ENCODE peak calls at places on chromosomes 16 and 17, in eight cellular contexts. One of them, this sample, is unnamed.
A peak's percentile ranks its signal among the peaks of the same experiment; 100 is the strongest.

GRCh38 chr16:9787717-9788116 is 394.5 kb downstream of the GRIN2A start:
- DNase-seq in AG04450: no peak
- DNase-seq in HCT116: no peak
- DNase-seq in BE2C: peak; percentile 21
- DNase-seq in progenitor cell of endocrine pancreas: no peak
- DNase-seq in CD8-positive, alpha-beta T cell: no peak
- DNase-seq in left ventricle myocardium inferior: no peak
- DNase-seq in GM10248: no peak
- DNase-seq in this sample: no peak

GRCh38 chr16:66948034-66948821 is 12.8 kb upstream of the CES3 start:
- DNase-seq in AG04450: no peak
- DNase-seq in HCT116: no peak
- DNase-seq in BE2C: no peak
- DNase-seq in progenitor cell of endocrine pancreas: no peak
- DNase-seq in CD8-positive, alpha-beta T cell: no peak
- DNase-seq in left ventricle myocardium inferior: no peak
- DNase-seq in GM10248: no peak
- DNase-seq in this sample: no peak

GRCh38 chr17:42992872-42993271 is 5.3 kb upstream of the RPL27 start:
- DNase-seq in AG04450: no peak
- DNase-seq in HCT116: no peak
- DNase-seq in BE2C: no peak
- DNase-seq in progenitor cell of endocrine pancreas: no peak
- DNase-seq in CD8-positive, alpha-beta T cell: no peak
- DNase-seq in left ventricle myocardium inferior: no peak
- DNase-seq in GM10248: no peak
- DNase-seq in this sample: no peak

GRCh38 chr17:40791808-40792436 is 7.8 kb downstream of the KRT28 start:
- DNase-seq in AG04450: peak; percentile 11
- DNase-seq in HCT116: peak; percentile 41
- DNase-seq in BE2C: no peak
- DNase-seq in progenitor cell of endocrine pancreas: no peak
- DNase-seq in CD8-positive, alpha-beta T cell: no peak
- DNase-seq in left ventricle myocardium inferior: no peak
- DNase-seq in GM10248: no peak
- DNase-seq in this sample: no peak

GRCh38 chr17:77677210-77677609 is 281.3 kb upstream of the TNRC6C start:
- DNase-seq in AG04450: no peak
- DNase-seq in HCT116: no peak
- DNase-seq in BE2C: no peak
- DNase-seq in progenitor cell of endocrine pancreas: no peak
- DNase-seq in CD8-positive, alpha-beta T cell: no peak
- DNase-seq in left ventricle myocardium inferior: peak; percentile 43
- DNase-seq in GM10248: no peak
- DNase-seq in this sample: no peak

GRCh38 chr16:28821874-28822519 is 802 bp upstream of the ATXN2L start:
- DNase-seq in AG04450: no peak
- DNase-seq in HCT116: no peak
- DNase-seq in BE2C: no peak
- DNase-seq in progenitor cell of endocrine pancreas: no peak
- DNase-seq in CD8-positive, alpha-beta T cell: no peak
- DNase-seq in left ventricle myocardium inferior: no peak
- DNase-seq in GM10248: no peak
- DNase-seq in this sample: no peak

GRCh38 chr17:7191069-7191468 is 11.9 kb upstream of the ASGR1 start:
- DNase-seq in AG04450: no peak
- DNase-seq in HCT116: no peak
- DNase-seq in BE2C: no peak
- DNase-seq in progenitor cell of endocrine pancreas: no peak
- DNase-seq in CD8-positive, alpha-beta T cell: no peak
- DNase-seq in left ventricle myocardium inferior: no peak
- DNase-seq in GM10248: no peak
- DNase-seq in this sample: no peak

GRCh38 chr17:10702574-10702973 is 5.2 kb downstream of the ADPRM start:
- DNase-seq in AG04450: no peak
- DNase-seq in HCT116: no peak
- DNase-seq in BE2C: no peak
- DNase-seq in progenitor cell of endocrine pancreas: no peak
- DNase-seq in CD8-positive, alpha-beta T cell: no peak
- DNase-seq in left ventricle myocardium inferior: no peak
- DNase-seq in GM10248: no peak
- DNase-seq in this sample: no peak

GRCh38 chr17:3794890-3795757 is 5.9 kb downstream of the ITGAE start:
- DNase-seq in AG04450: no peak
- DNase-seq in HCT116: no peak
- DNase-seq in BE2C: no peak
- DNase-seq in progenitor cell of endocrine pancreas: no peak
- DNase-seq in CD8-positive, alpha-beta T cell: peak; percentile 75
- DNase-seq in left ventricle myocardium inferior: no peak
- DNase-seq in GM10248: no peak
- DNase-seq in this sample: no peak

GRCh38 chr16:79651363-79651762 is 50.8 kb upstream of the MAF start:
- DNase-seq in AG04450: no peak
- DNase-seq in HCT116: no peak
- DNase-seq in BE2C: no peak
- DNase-seq in progenitor cell of endocrine pancreas: no peak
- DNase-seq in CD8-positive, alpha-beta T cell: no peak
- DNase-seq in left ventricle myocardium inferior: peak; percentile 28
- DNase-seq in GM10248: no peak
- DNase-seq in this sample: no peak

GRCh38 chr17:61869138-61869537 is 5.8 kb upstream of the BRIP1 start:
- DNase-seq in AG04450: no peak
- DNase-seq in HCT116: no peak
- DNase-seq in BE2C: no peak
- DNase-seq in progenitor cell of endocrine pancreas: no peak
- DNase-seq in CD8-positive, alpha-beta T cell: no peak
- DNase-seq in left ventricle myocardium inferior: no peak
- DNase-seq in GM10248: no peak
- DNase-seq in this sample: no peak

GRCh38 chr16:84913315-84913714 is 93.5 kb downstream of the CRISPLD2 start:
- DNase-seq in AG04450: no peak
- DNase-seq in HCT116: no peak
- DNase-seq in BE2C: peak; percentile 77
- DNase-seq in progenitor cell of endocrine pancreas: no peak
- DNase-seq in CD8-positive, alpha-beta T cell: no peak
- DNase-seq in left ventricle myocardium inferior: peak; percentile 56
- DNase-seq in GM10248: no peak
- DNase-seq in this sample: no peak

GRCh38 chr17:76997981-76998531 is 129.9 kb downstream of the MGAT5B start:
- DNase-seq in AG04450: no peak
- DNase-seq in HCT116: no peak
- DNase-seq in BE2C: no peak
- DNase-seq in progenitor cell of endocrine pancreas: no peak
- DNase-seq in CD8-positive, alpha-beta T cell: peak; percentile 55
- DNase-seq in left ventricle myocardium inferior: no peak
- DNase-seq in GM10248: peak; percentile 69
- DNase-seq in this sample: no peak

DNA sequence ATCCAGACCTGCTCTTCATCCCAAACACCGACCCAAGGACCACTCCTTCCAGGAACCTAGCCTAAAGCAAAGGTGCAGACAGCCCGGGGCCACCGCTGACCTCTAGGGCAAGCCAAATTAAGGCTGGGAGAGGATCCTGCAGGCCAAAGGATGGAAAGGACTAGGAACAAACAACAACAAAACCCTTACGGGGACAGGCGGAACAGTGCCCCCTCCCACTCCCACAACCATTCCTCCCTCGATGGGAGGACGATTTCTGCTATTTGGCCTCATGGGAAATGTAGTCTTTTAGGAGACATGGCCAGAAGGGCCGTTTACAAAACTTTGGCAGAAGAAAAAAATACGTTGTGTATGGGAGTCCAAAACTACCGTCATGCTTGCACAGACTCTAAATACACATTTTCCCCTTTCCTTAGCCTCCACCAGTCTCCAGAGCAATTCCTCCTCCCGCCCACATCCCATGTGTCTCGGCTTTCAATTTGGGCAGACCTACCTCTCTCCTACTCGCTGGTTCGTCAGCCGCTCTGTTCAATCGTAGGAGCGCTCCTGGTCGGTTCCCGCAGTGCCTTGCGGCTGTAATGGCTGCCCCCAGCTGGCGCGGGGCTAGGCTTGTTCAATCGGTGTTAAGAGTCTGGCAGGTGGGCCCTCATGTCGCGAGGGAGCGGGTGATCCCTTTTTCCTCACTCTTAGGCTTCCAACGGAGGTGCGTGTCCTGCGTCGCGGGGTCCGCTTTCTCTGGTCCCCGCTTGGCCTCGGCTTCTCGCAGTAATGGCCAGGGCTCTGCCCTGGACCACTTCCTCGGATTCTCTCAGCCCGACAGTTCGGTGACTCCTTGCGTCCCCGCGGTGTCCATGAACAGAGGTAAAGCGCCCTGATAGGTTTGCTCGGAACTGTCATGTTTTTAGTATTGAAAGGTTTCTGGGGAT is at the start of gene ERAL1:
- DNase-seq in AG04450: peak; percentile 75
- DNase-seq in HCT116: peak; percentile 64
- DNase-seq in BE2C: peak; percentile 77
- DNase-seq in progenitor cell of endocrine pancreas: peak; percentile 62
- DNase-seq in CD8-positive, alpha-beta T cell: peak; percentile 80
- DNase-seq in left ventricle myocardium inferior: peak; percentile 79
- DNase-seq in GM10248: peak; percentile 90
- DNase-seq in this sample: peak; percentile 92
- TF ChIP-seq CTCF in AG04450: peak; percentile 18
- TF ChIP-seq CTCF in HCT116: no peak
- TF ChIP-seq CTCF in BE2C: no peak
- TF ChIP-seq CTCF in progenitor cell of endocrine pancreas: peak; percentile 6
- TF ChIP-seq CTCF in CD8-positive, alpha-beta T cell: no peak
- TF ChIP-seq CTCF in left ventricle myocardium inferior: no peak
- TF ChIP-seq CTCF in GM10248: no peak
- TF ChIP-seq CTCF in this sample: no peak

GRCh38 chr16:30979170-30980067 is 5.6 kb upstream of the HSD3B7 start:
- DNase-seq in AG04450: no peak
- DNase-seq in HCT116: no peak
- DNase-seq in BE2C: no peak
- DNase-seq in progenitor cell of endocrine pancreas: no peak
- DNase-seq in CD8-positive, alpha-beta T cell: no peak
- DNase-seq in left ventricle myocardium inferior: no peak
- DNase-seq in GM10248: no peak
- DNase-seq in this sample: no peak

GRCh38 chr16:30980434-30980833 is 4.6 kb upstream of the HSD3B7 start:
- DNase-seq in AG04450: no peak
- DNase-seq in HCT116: no peak
- DNase-seq in BE2C: no peak
- DNase-seq in progenitor cell of endocrine pancreas: no peak
- DNase-seq in CD8-positive, alpha-beta T cell: no peak
- DNase-seq in left ventricle myocardium inferior: no peak
- DNase-seq in GM10248: no peak
- DNase-seq in this sample: no peak

GRCh38 chr16:30980068-30980371 is 5.0 kb upstream of the HSD3B7 start:
- DNase-seq in AG04450: no peak
- DNase-seq in HCT116: no peak
- DNase-seq in BE2C: no peak
- DNase-seq in progenitor cell of endocrine pancreas: no peak
- DNase-seq in CD8-positive, alpha-beta T cell: no peak
- DNase-seq in left ventricle myocardium inferior: no peak
- DNase-seq in GM10248: no peak
- DNase-seq in this sample: no peak

GRCh38 chr16:30976486-30976885 is 8.5 kb upstream of the HSD3B7 start:
- DNase-seq in AG04450: no peak
- DNase-seq in HCT116: no peak
- DNase-seq in BE2C: no peak
- DNase-seq in progenitor cell of endocrine pancreas: no peak
- DNase-seq in CD8-positive, alpha-beta T cell: no peak
- DNase-seq in left ventricle myocardium inferior: no peak
- DNase-seq in GM10248: no peak
- DNase-seq in this sample: no peak

GRCh38 chr16:30977502-30977901 is 7.5 kb upstream of the HSD3B7 start:
- DNase-seq in AG04450: no peak
- DNase-seq in HCT116: no peak
- DNase-seq in BE2C: peak; percentile 47
- DNase-seq in progenitor cell of endocrine pancreas: no peak
- DNase-seq in CD8-positive, alpha-beta T cell: no peak
- DNase-seq in left ventricle myocardium inferior: no peak
- DNase-seq in GM10248: no peak
- DNase-seq in this sample: no peak
- TF ChIP-seq CTCF in AG04450: peak; percentile 30
- TF ChIP-seq CTCF in HCT116: peak; percentile 59
- TF ChIP-seq CTCF in BE2C: peak; percentile 53
- TF ChIP-seq CTCF in progenitor cell of endocrine pancreas: peak; percentile 28
- TF ChIP-seq CTCF in CD8-positive, alpha-beta T cell: no peak
- TF ChIP-seq CTCF in left ventricle myocardium inferior: no peak
- TF ChIP-seq CTCF in GM10248: peak; percentile 9
- TF ChIP-seq CTCF in this sample: peak; percentile 41

DNA sequence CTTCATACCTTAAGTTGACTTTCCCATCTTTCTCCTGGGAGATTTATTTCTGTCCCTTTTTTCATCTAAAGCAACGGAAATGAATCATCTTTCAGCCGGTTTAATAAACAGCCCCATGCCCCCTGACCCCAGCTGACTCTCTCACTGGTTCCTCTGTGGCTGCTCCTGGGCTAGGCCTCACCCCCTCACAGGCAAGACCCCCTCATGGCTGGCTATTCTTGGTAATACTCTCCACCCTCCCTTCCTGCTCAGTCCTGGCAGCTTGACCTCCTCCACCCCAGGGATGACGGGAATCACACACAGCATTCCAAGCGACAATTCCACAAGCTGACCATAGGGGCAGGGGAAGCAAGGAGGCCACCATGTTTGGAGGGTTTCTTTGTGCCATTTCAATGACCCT is 1.5 kb upstream of the ADAP2 start:
- DNase-seq in AG04450: peak; percentile 3
- DNase-seq in HCT116: no peak
- DNase-seq in BE2C: no peak
- DNase-seq in progenitor cell of endocrine pancreas: no peak
- DNase-seq in CD8-positive, alpha-beta T cell: no peak
- DNase-seq in left ventricle myocardium inferior: peak; percentile 26
- DNase-seq in GM10248: no peak
- DNase-seq in this sample: no peak
- TF ChIP-seq CTCF in AG04450: peak; percentile 22
- TF ChIP-seq CTCF in HCT116: peak; percentile 27
- TF ChIP-seq CTCF in BE2C: no peak
- TF ChIP-seq CTCF in progenitor cell of endocrine pancreas: peak; percentile 32
- TF ChIP-seq CTCF in CD8-positive, alpha-beta T cell: no peak
- TF ChIP-seq CTCF in left ventricle myocardium inferior: no peak
- TF ChIP-seq CTCF in GM10248: no peak
- TF ChIP-seq CTCF in this sample: no peak

GRCh38 chr17:68511671-68512246 is 471 bp upstream of the PRKAR1A start:
- DNase-seq in AG04450: peak; percentile 33
- DNase-seq in HCT116: peak; percentile 80
- DNase-seq in BE2C: peak; percentile 88
- DNase-seq in progenitor cell of endocrine pancreas: peak; percentile 62
- DNase-seq in CD8-positive, alpha-beta T cell: peak; percentile 79
- DNase-seq in left ventricle myocardium inferior: peak; percentile 85
- DNase-seq in GM10248: peak; percentile 80
- DNase-seq in this sample: peak; percentile 93

GRCh38 chr17:68511254-68511670 is 968 bp upstream of the PRKAR1A start:
- DNase-seq in AG04450: no peak
- DNase-seq in HCT116: no peak
- DNase-seq in BE2C: no peak
- DNase-seq in progenitor cell of endocrine pancreas: no peak
- DNase-seq in CD8-positive, alpha-beta T cell: no peak
- DNase-seq in left ventricle myocardium inferior: no peak
- DNase-seq in GM10248: no peak
- DNase-seq in this sample: no peak

GRCh38 chr17:68513932-68514331 is 1.7 kb downstream of the PRKAR1A start:
- DNase-seq in AG04450: no peak
- DNase-seq in HCT116: no peak
- DNase-seq in BE2C: no peak
- DNase-seq in progenitor cell of endocrine pancreas: no peak
- DNase-seq in CD8-positive, alpha-beta T cell: no peak
- DNase-seq in left ventricle myocardium inferior: no peak
- DNase-seq in GM10248: no peak
- DNase-seq in this sample: no peak

GRCh38 chr17:68512967-68513474 is 791 bp downstream of the PRKAR1A start:
- DNase-seq in AG04450: no peak
- DNase-seq in HCT116: no peak
- DNase-seq in BE2C: no peak
- DNase-seq in progenitor cell of endocrine pancreas: no peak
- DNase-seq in CD8-positive, alpha-beta T cell: no peak
- DNase-seq in left ventricle myocardium inferior: no peak
- DNase-seq in GM10248: no peak
- DNase-seq in this sample: no peak

GRCh38 chr17:68512247-68512966 is at the start of gene PRKAR1A:
- DNase-seq in AG04450: peak; percentile 81
- DNase-seq in HCT116: peak; percentile 94
- DNase-seq in BE2C: peak; percentile 95
- DNase-seq in progenitor cell of endocrine pancreas: peak; percentile 79
- DNase-seq in CD8-positive, alpha-beta T cell: peak; percentile 93
- DNase-seq in left ventricle myocardium inferior: peak; percentile 95
- DNase-seq in GM10248: peak; percentile 95
- DNase-seq in this sample: peak; percentile 96
- TF ChIP-seq CTCF in AG04450: no peak
- TF ChIP-seq CTCF in HCT116: no peak
- TF ChIP-seq CTCF in BE2C: no peak
- TF ChIP-seq CTCF in progenitor cell of endocrine pancreas: no peak
- TF ChIP-seq CTCF in CD8-positive, alpha-beta T cell: no peak
- TF ChIP-seq CTCF in left ventricle myocardium inferior: peak; percentile 32
- TF ChIP-seq CTCF in GM10248: no peak
- TF ChIP-seq CTCF in this sample: peak; percentile 9